ENCODE peak calls at places on chromosome 3, in four cellular contexts. E is WTC11, H is HepG2, J is GM12878. Q is an unnamed sample.

GRCh38 chr3:50245831-50246516 is 10.0 kb downstream of the GNAI2 start:
- DNase-seq in E (peak), H (no peak), J (no peak), Q (peak)

GRCh38 chr3:111709645-111710044 is 114.5 kb upstream of the ZBED2 start:
- DNase-seq in E (no peak), H (no peak), J (no peak), Q (no peak)

GRCh38 chr3:50525987-50526386 is 22.6 kb upstream of the CACNA2D2 start:
- DNase-seq in E (peak), H (peak), J (no peak), Q (peak)

GRCh38 chr3:191239439-191240035 is 40.5 kb downstream of the OSTN start:
- DNase-seq in E (no peak), H (no peak), J (no peak), Q (no peak)

GRCh38 chr3:151814588-151814987 is 672 bp downstream of the AADAC start:
- DNase-seq in E (no peak), H (no peak), J (no peak), Q (no peak)

GRCh38 chr3:126256256-126256655 is 75.9 kb upstream of the ALDH1L1 start:
- DNase-seq in E (no peak), H (no peak), J (no peak), Q (no peak)

GRCh38 chr3:197430502-197430901 is 125.3 kb downstream of the BDH1 start:
- DNase-seq in E (no peak), H (no peak), J (no peak), Q (no peak)

GRCh38 chr3:25674670-25675069 is 10.0 kb upstream of the TOP2B start:
- DNase-seq in E (no peak), H (no peak), J (no peak), Q (no peak)

DNA sequence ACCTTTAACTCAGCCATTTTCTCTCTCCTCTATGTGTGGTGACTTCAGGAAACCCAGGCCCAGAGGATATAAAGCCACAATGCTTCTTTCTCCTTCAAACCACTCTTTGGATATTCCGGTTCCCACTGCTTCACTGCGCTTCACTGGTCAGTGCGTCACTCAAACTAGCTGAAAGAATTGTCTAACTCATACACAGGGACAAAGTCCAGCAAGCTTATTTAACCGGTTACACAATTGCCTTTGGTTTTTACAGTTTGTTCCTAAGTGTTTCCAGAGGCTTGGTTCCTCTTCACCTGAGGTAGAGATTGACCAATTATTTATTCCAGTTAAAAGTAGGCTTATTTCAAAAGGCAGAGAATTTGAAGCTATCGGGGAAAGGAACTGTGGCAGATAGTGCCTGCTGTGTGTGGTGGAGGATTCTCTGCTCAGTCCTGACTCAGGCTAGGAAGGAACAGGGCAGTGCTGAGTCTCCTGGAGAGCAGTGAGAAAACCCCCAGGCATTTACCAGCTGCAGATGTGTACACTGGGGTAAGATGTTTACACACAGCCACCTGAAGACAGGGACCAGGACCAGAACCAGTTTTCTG is at the start of gene HGD:
- DNase-seq in E (no peak), H (peak), J (no peak), Q (no peak)
- TF ChIP-seq NR2C2 in E (no peak), H (no peak), J (no peak), Q (no peak)

DNA sequence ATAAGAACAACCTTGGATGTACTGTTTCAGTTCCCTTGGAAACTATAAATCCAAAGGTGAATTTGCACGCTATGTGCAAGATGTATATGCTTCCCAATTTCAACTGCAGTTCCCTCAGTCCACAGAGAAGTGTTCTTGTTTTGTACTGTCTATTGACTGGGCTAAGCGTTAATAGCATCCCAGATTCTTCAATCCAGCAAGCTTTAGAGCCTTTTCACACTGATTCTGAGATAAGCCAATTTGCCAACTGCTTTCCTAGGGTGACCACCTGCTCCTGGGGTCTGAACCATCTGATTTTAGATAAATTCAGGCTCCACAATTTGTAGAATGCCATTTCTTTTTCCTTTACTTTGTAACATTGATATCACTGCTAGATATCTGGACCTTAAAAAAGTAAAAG is 340.1 kb downstream of the PTPRG start:
- DNase-seq in E (no peak), H (no peak), J (no peak), Q (no peak)
- TF ChIP-seq USF2 in E (no peak), H (no peak), J (no peak), Q (no peak)

GRCh38 chr3:100463002-100463401 is 29.4 kb upstream of the TMEM45A start:
- DNase-seq in E (no peak), H (peak), J (peak), Q (peak)
- TF ChIP-seq NR2C2 in E (no peak), H (no peak), J (no peak), Q (no peak)

DNA sequence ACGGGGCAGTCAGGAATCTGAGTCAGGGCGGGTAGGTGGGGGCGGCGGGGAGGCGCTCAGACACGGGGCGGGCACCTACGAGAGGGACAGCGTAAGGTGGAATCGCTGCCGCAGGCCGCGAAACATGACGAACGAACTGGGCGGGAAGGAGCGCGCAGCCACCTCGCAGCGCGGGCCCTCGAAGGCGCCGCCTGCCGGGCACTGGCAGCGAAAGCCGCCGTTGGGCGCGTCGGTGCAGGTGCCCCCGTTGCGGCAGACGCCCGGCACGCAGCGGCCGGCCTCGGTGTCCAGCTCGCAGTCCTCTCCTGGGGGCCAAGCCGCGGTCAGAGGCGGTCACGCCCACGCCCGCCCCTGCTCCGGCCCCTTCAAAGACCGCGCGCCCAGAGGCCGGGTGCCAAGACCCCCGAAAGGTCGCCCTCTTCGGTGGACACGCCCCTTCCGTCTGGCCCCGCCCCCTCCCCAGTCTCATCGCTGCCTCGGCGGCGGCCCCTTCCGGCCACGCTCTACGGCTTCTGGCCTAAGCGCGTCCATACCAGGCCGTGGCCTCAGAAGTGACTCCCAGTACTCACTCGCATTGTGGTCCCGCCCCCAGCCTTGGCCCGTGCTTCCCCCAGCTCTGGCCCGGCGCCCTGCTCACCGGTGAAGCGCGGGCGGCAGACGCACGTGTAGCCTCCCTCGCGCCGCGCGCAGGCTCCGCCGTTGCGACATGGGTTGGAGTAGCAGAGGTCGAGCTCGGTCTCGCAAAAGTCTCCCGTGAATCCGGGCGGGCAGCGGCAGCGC is 6.4 kb downstream of the CELSR3 start:
- DNase-seq in E (peak), H (peak), J (no peak), Q (no peak)
- TF ChIP-seq USF2 in E (no peak), H (no peak), J (no peak), Q (no peak)

GRCh38 chr3:195173696-195174095 is 97.3 kb downstream of the XXYLT1 start:
- DNase-seq in E (no peak), H (no peak), J (no peak), Q (no peak)
- TF ChIP-seq NR2C2 in E (no peak), H (no peak), J (no peak), Q (no peak)

GRCh38 chr3:10948326-10948725 is 44.2 kb upstream of the SLC6A1 start:
- DNase-seq in E (no peak), H (no peak), J (no peak), Q (no peak)

GRCh38 chr3:10952525-10952924 is 40.0 kb upstream of the SLC6A1 start:
- DNase-seq in E (no peak), H (no peak), J (no peak), Q (no peak)

GRCh38 chr3:10951295-10951926 is 41.1 kb upstream of the SLC6A1 start:
- DNase-seq in E (no peak), H (no peak), J (no peak), Q (no peak)

GRCh38 chr3:10949197-10949596 is 43.4 kb upstream of the SLC6A1 start:
- DNase-seq in E (no peak), H (no peak), J (no peak), Q (no peak)

GRCh38 chr3:10950476-10951294 is 41.9 kb upstream of the SLC6A1 start:
- DNase-seq in E (peak), H (peak), J (no peak), Q (peak)
- TF ChIP-seq USF2 in E (no peak), H (no peak), J (no peak), Q (no peak)

Q was measured in K562.